ENCODE peak calls at places on chromosomes 16 and 17, in seven cellular contexts. G is endothelial cell, J is AG10803, M is endothelial cell of umbilical vein, T is uterus, O is H1, B is A549. W is an unnamed sample.

GRCh38 chr17:78529871-78530670 is 47.1 kb downstream of the DNAH17 start:
- DNase-seq in O (no peak), M (no peak), J (no peak), B (no peak), G (no peak), T (no peak), W (peak)

GRCh38 chr17:64032081-64032480 is 11.6 kb upstream of the ICAM2 start:
- DNase-seq in O (no peak), G (no peak), B (no peak), T (no peak), M (no peak), J (peak), W (no peak)

GRCh38 chr16:81608515-81609209 is 164.1 kb downstream of the CMIP start:
- DNase-seq in T (no peak), M (no peak), B (no peak), G (no peak), J (peak), O (no peak), W (no peak)

GRCh38 chr17:72635034-72635654 is 457.3 kb downstream of the SLC39A11 start:
- DNase-seq in B (no peak), M (no peak), J (no peak), G (no peak), T (no peak), O (no peak), W (no peak)

GRCh38 chr17:73455050-73455687 is 143.4 kb upstream of the CDC42EP4 start:
- DNase-seq in T (no peak), G (no peak), J (no peak), O (no peak), M (no peak), B (no peak), W (peak)

GRCh38 chr16:73048292-73049050 is 543 bp upstream of the ZFHX3 start:
- DNase-seq in T (no peak), G (no peak), O (no peak), B (no peak), M (peak), J (peak), W (peak)

GRCh38 chr16:58128721-58129096 is 472 bp downstream of the CFAP20 start:
- DNase-seq in M (no peak), T (no peak), G (peak), B (no peak), J (no peak), O (peak), W (no peak)

GRCh38 chr16:89764711-89765201 is 43.4 kb downstream of the ZNF276 start:
- DNase-seq in J (no peak), M (no peak), B (no peak), G (no peak), O (no peak), T (no peak), W (peak)

GRCh38 chr17:1742371-1743093 is at the start of gene SERPINF2:
- DNase-seq in J (no peak), G (no peak), M (no peak), T (no peak), B (no peak), O (no peak), W (no peak)

GRCh38 chr16:30351586-30352419 is 3.3 kb downstream of the CD2BP2 start:
- DNase-seq in T (peak), O (no peak), B (no peak), G (no peak), J (peak), M (peak), W (peak)

GRCh38 chr17:4950757-4951204 is at the start of gene ENO3:
- DNase-seq in O (peak), J (no peak), G (no peak), M (no peak), T (no peak), B (peak), W (no peak)

GRCh38 chr17:56425483-56425882 is 168.0 kb upstream of the NOG start:
- DNase-seq in O (no peak), G (no peak), T (no peak), J (no peak), M (no peak), B (no peak), W (no peak)

GRCh38 chr17:78344666-78345065 is 15.2 kb downstream of the SOCS3 start:
- DNase-seq in J (no peak), O (no peak), M (no peak), T (no peak), G (no peak), B (no peak), W (no peak)

GRCh38 chr16:56866955-56867830 is 2.2 kb downstream of the SLC12A3 start:
- DNase-seq in O (peak), B (peak), T (peak), M (peak), J (peak), G (peak), W (no peak)

GRCh38 chr16:82715833-82716232 is 89.1 kb downstream of the CDH13 start:
- DNase-seq in M (no peak), O (no peak), B (no peak), G (no peak), T (no peak), J (peak), W (no peak)

GRCh38 chr17:28346746-28347246 is 10.5 kb downstream of the POLDIP2 start:
- DNase-seq in M (peak), B (no peak), O (no peak), J (no peak), G (peak), T (no peak), W (no peak)
- TF ChIP-seq CTCF in M (peak), B (peak), O (peak), J (peak), G (peak), T (no peak), W (peak)

DNA sequence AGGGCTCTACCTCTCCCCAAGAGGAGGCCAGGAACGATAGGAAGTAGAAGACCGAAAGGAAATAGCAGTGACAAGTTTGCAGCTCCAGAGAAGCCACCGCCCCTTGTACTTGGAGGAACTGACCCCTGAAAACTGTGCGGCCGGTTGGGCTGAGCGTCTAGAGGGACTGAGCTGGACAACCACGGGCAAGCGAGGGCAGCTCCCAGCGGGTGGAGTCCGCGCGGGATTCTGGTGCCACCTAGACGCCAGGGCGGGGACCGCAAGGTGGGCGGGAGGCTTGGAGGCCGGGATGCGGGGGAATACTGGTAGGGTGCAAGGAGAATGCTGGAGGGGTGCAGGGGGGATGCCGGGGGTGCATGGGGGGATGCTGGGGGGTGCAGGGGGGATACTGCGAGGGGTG is 1.3 kb upstream of the SLC6A4 start:
- DNase-seq in O (peak), T (no peak), G (peak), B (peak), M (peak), J (peak), W (peak)
- TF ChIP-seq CTCF in O (peak), T (no peak), G (peak), B (peak), M (peak), J (peak), W (peak)

GRCh38 chr17:61410100-61410551 is 10.5 kb downstream of the TBX2 start:
- DNase-seq in T (peak), O (no peak), M (no peak), J (no peak), G (no peak), B (no peak), W (peak)

GRCh38 chr17:61408151-61409041 is 8.8 kb downstream of the TBX2 start:
- DNase-seq in B (no peak), T (no peak), J (no peak), M (no peak), O (peak), G (peak), W (peak)

GRCh38 chr17:61410555-61411089 is 11.0 kb downstream of the TBX2 start:
- DNase-seq in O (peak), B (no peak), G (peak), M (peak), T (peak), J (peak), W (peak)

GRCh38 chr17:61411114-61411943 is 11.7 kb downstream of the TBX2 start:
- DNase-seq in O (peak), B (no peak), J (peak), M (peak), G (peak), T (peak), W (peak)

GRCh38 chr17:61409301-61410099 is 9.9 kb downstream of the TBX2 start:
- DNase-seq in B (peak), G (peak), J (peak), M (no peak), O (peak), T (peak), W (peak)
- TF ChIP-seq CTCF in B (peak), G (peak), J (peak), M (peak), O (peak), T (peak), W (peak)

GRCh38 chr17:38673714-38674012 is 1.1 kb downstream of the EPOP start:
- DNase-seq in G (peak), J (no peak), T (no peak), O (no peak), M (no peak), B (peak), W (no peak)
- TF ChIP-seq CTCF in G (no peak), J (no peak), T (no peak), O (no peak), M (no peak), B (no peak), W (no peak)

GRCh38 chr16:87075319-87075860 is 241.8 kb downstream of the C16orf95 start:
- DNase-seq in M (no peak), O (no peak), T (no peak), J (no peak), G (no peak), B (no peak), W (no peak)

GRCh38 chr16:87076331-87076949 is 240.8 kb downstream of the C16orf95 start:
- DNase-seq in T (no peak), B (no peak), O (no peak), J (no peak), M (no peak), G (no peak), W (no peak)

GRCh38 chr16:87077750-87078127 is 239.5 kb downstream of the C16orf95 start:
- DNase-seq in G (no peak), J (no peak), M (no peak), O (no peak), B (no peak), T (no peak), W (no peak)

GRCh38 chr16:87074635-87075318 is 242.4 kb downstream of the C16orf95 start:
- DNase-seq in B (no peak), J (no peak), O (no peak), G (no peak), T (no peak), M (no peak), W (no peak)

DNA sequence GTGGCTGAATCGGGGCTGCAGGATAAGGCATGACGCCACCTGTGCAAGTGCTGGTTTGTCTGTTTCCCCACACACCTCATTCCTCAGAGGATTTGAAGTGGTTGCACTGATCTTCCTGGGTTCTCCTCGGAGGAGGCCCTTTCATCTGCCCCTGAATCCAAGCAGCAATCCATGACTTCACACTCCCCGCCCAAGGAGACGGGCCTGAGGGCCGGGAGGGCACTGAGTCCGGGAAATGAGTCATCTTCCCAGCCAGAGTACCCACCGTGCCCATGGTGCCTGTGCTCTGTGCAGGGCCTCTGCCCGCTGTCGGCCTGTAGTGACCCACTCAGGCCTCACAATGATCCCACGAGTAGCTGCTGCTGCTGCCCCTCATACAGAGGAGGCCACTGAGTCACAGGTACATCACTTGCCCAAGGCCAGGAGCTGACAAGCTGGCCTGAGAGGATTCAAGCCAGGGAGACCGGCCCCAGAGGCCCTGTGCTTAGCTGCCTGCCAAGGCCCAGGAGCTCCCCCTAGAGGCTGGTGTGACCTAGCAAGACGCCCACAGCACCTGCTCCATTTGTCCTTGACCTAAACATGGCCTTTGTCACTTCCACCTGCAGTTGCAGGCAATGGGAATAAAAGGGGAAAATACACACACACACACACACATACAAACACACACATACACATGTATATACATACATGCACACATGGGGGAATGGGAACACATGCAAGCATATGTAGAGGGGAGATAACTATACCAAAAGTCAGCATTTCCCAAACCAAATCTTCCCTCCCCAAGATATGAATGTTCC is 240.0 kb downstream of the C16orf95 start:
- DNase-seq in O (peak), M (peak), J (peak), B (peak), T (no peak), G (peak), W (peak)
- TF ChIP-seq CTCF in O (peak), M (peak), J (peak), B (peak), T (no peak), G (peak), W (peak)